ENCODE peak calls at places on chromosomes 4 and X, in six cellular contexts. One of them, this sample, is unnamed.

GRCh38 chr4:145816091-145816490 is 122.5 kb downstream of the ZNF827 start:
- DNase-seq in GM04504: no peak
- DNase-seq in GM23248: peak
- DNase-seq in fibroblast of pulmonary artery: no peak
- DNase-seq in fibroblast of the aortic adventitia: no peak
- DNase-seq in stimulated activated CD8-positive, alpha-beta memory T cell treated with anti-CD3 and anti-CD28 coated beads, Interleukin-7, amount 100 ng/mL, for 24 hours: no peak
- DNase-seq in this sample: no peak

GRCh38 chrX:17592117-17592516 is 145.2 kb upstream of the SCML1 start:
- DNase-seq in GM04504: no peak
- DNase-seq in GM23248: peak
- DNase-seq in fibroblast of pulmonary artery: peak
- DNase-seq in fibroblast of the aortic adventitia: no peak
- DNase-seq in stimulated activated CD8-positive, alpha-beta memory T cell treated with anti-CD3 and anti-CD28 coated beads, Interleukin-7, amount 100 ng/mL, for 24 hours: no peak
- DNase-seq in this sample: peak

GRCh38 chr4:82043081-82043808 is 330.5 kb downstream of the HNRNPD start:
- DNase-seq in GM04504: no peak
- DNase-seq in GM23248: peak
- DNase-seq in fibroblast of pulmonary artery: no peak
- DNase-seq in fibroblast of the aortic adventitia: no peak
- DNase-seq in stimulated activated CD8-positive, alpha-beta memory T cell treated with anti-CD3 and anti-CD28 coated beads, Interleukin-7, amount 100 ng/mL, for 24 hours: no peak
- DNase-seq in this sample: no peak

GRCh38 chr4:39051454-39051853 is 10.6 kb upstream of the KLHL5 start:
- DNase-seq in GM04504: no peak
- DNase-seq in GM23248: no peak
- DNase-seq in fibroblast of pulmonary artery: no peak
- DNase-seq in fibroblast of the aortic adventitia: no peak
- DNase-seq in stimulated activated CD8-positive, alpha-beta memory T cell treated with anti-CD3 and anti-CD28 coated beads, Interleukin-7, amount 100 ng/mL, for 24 hours: no peak
- DNase-seq in this sample: no peak

GRCh38 chr4:119729815-119730643 is 101.4 kb upstream of the PDE5A start:
- DNase-seq in GM04504: peak
- DNase-seq in GM23248: peak
- DNase-seq in fibroblast of pulmonary artery: peak
- DNase-seq in fibroblast of the aortic adventitia: peak
- DNase-seq in stimulated activated CD8-positive, alpha-beta memory T cell treated with anti-CD3 and anti-CD28 coated beads, Interleukin-7, amount 100 ng/mL, for 24 hours: no peak
- DNase-seq in this sample: peak

GRCh38 chrX:145394344-145394743 is 147.0 kb downstream of the SPANXN1 start:
- DNase-seq in GM04504: no peak
- DNase-seq in GM23248: no peak
- DNase-seq in fibroblast of pulmonary artery: no peak
- DNase-seq in fibroblast of the aortic adventitia: no peak
- DNase-seq in stimulated activated CD8-positive, alpha-beta memory T cell treated with anti-CD3 and anti-CD28 coated beads, Interleukin-7, amount 100 ng/mL, for 24 hours: no peak
- DNase-seq in this sample: no peak

GRCh38 chrX:24117288-24117687 is 32.2 kb upstream of the ZFX start:
- DNase-seq in GM04504: peak
- DNase-seq in GM23248: peak
- DNase-seq in fibroblast of pulmonary artery: peak
- DNase-seq in fibroblast of the aortic adventitia: peak
- DNase-seq in stimulated activated CD8-positive, alpha-beta memory T cell treated with anti-CD3 and anti-CD28 coated beads, Interleukin-7, amount 100 ng/mL, for 24 hours: no peak
- DNase-seq in this sample: peak

GRCh38 chr4:38964942-38965775 is 67.0 kb downstream of the TMEM156 start:
- DNase-seq in GM04504: no peak
- DNase-seq in GM23248: no peak
- DNase-seq in fibroblast of pulmonary artery: no peak
- DNase-seq in fibroblast of the aortic adventitia: no peak
- DNase-seq in stimulated activated CD8-positive, alpha-beta memory T cell treated with anti-CD3 and anti-CD28 coated beads, Interleukin-7, amount 100 ng/mL, for 24 hours: no peak
- DNase-seq in this sample: no peak

GRCh38 chr4:168486961-168487820 is 6.9 kb upstream of the DDX60L start:
- DNase-seq in GM04504: no peak
- DNase-seq in GM23248: peak
- DNase-seq in fibroblast of pulmonary artery: peak
- DNase-seq in fibroblast of the aortic adventitia: peak
- DNase-seq in stimulated activated CD8-positive, alpha-beta memory T cell treated with anti-CD3 and anti-CD28 coated beads, Interleukin-7, amount 100 ng/mL, for 24 hours: no peak
- DNase-seq in this sample: peak

GRCh38 chr4:61805979-61806378 is 605.9 kb downstream of the ADGRL3 start:
- DNase-seq in GM04504: no peak
- DNase-seq in GM23248: no peak
- DNase-seq in fibroblast of pulmonary artery: no peak
- DNase-seq in fibroblast of the aortic adventitia: no peak
- DNase-seq in stimulated activated CD8-positive, alpha-beta memory T cell treated with anti-CD3 and anti-CD28 coated beads, Interleukin-7, amount 100 ng/mL, for 24 hours: no peak
- DNase-seq in this sample: no peak

GRCh38 chr4:104912518-104912917 is 234.2 kb upstream of the TET2 start:
- DNase-seq in GM04504: no peak
- DNase-seq in GM23248: no peak
- DNase-seq in fibroblast of pulmonary artery: no peak
- DNase-seq in fibroblast of the aortic adventitia: no peak
- DNase-seq in stimulated activated CD8-positive, alpha-beta memory T cell treated with anti-CD3 and anti-CD28 coated beads, Interleukin-7, amount 100 ng/mL, for 24 hours: no peak
- DNase-seq in this sample: no peak

GRCh38 chrX:39595977-39596376 is 501.8 kb downstream of the BCOR start:
- DNase-seq in GM04504: no peak
- DNase-seq in GM23248: no peak
- DNase-seq in fibroblast of pulmonary artery: no peak
- DNase-seq in fibroblast of the aortic adventitia: no peak
- DNase-seq in stimulated activated CD8-positive, alpha-beta memory T cell treated with anti-CD3 and anti-CD28 coated beads, Interleukin-7, amount 100 ng/mL, for 24 hours: no peak
- DNase-seq in this sample: no peak

GRCh38 chr4:7769936-7770674 is 169.6 kb downstream of the AFAP1 start:
- DNase-seq in GM04504: no peak
- DNase-seq in GM23248: peak
- DNase-seq in fibroblast of pulmonary artery: peak
- DNase-seq in fibroblast of the aortic adventitia: no peak
- DNase-seq in stimulated activated CD8-positive, alpha-beta memory T cell treated with anti-CD3 and anti-CD28 coated beads, Interleukin-7, amount 100 ng/mL, for 24 hours: no peak
- DNase-seq in this sample: peak

GRCh38 chr4:109729563-109730293 is at the start of gene PLA2G12A:
- DNase-seq in GM04504: peak
- DNase-seq in GM23248: peak
- DNase-seq in fibroblast of pulmonary artery: peak
- DNase-seq in fibroblast of the aortic adventitia: peak
- DNase-seq in stimulated activated CD8-positive, alpha-beta memory T cell treated with anti-CD3 and anti-CD28 coated beads, Interleukin-7, amount 100 ng/mL, for 24 hours: peak
- DNase-seq in this sample: peak

GRCh38 chrX:11254417-11255109 is 38.6 kb upstream of the AMELX start:
- DNase-seq in GM04504: no peak
- DNase-seq in GM23248: no peak
- DNase-seq in fibroblast of pulmonary artery: no peak
- DNase-seq in fibroblast of the aortic adventitia: no peak
- DNase-seq in stimulated activated CD8-positive, alpha-beta memory T cell treated with anti-CD3 and anti-CD28 coated beads, Interleukin-7, amount 100 ng/mL, for 24 hours: no peak
- DNase-seq in this sample: no peak

GRCh38 chrX:41302293-41302868 is 31.6 kb upstream of the DDX3X start:
- DNase-seq in GM04504: no peak
- DNase-seq in GM23248: no peak
- DNase-seq in fibroblast of pulmonary artery: no peak
- DNase-seq in fibroblast of the aortic adventitia: no peak
- DNase-seq in stimulated activated CD8-positive, alpha-beta memory T cell treated with anti-CD3 and anti-CD28 coated beads, Interleukin-7, amount 100 ng/mL, for 24 hours: no peak
- DNase-seq in this sample: no peak

GRCh38 chrX:118324588-118324987 is 21.3 kb upstream of the WDR44 start:
- DNase-seq in GM04504: no peak
- DNase-seq in GM23248: no peak
- DNase-seq in fibroblast of pulmonary artery: no peak
- DNase-seq in fibroblast of the aortic adventitia: no peak
- DNase-seq in stimulated activated CD8-positive, alpha-beta memory T cell treated with anti-CD3 and anti-CD28 coated beads, Interleukin-7, amount 100 ng/mL, for 24 hours: no peak
- DNase-seq in this sample: no peak

GRCh38 chr4:113756005-113756410 is 5.5 kb downstream of the CAMK2D start:
- DNase-seq in GM04504: peak
- DNase-seq in GM23248: peak
- DNase-seq in fibroblast of pulmonary artery: peak
- DNase-seq in fibroblast of the aortic adventitia: peak
- DNase-seq in stimulated activated CD8-positive, alpha-beta memory T cell treated with anti-CD3 and anti-CD28 coated beads, Interleukin-7, amount 100 ng/mL, for 24 hours: no peak
- DNase-seq in this sample: peak

GRCh38 chr4:1752284-1753041 is 31.1 kb downstream of the TACC3 start:
- DNase-seq in GM04504: no peak
- DNase-seq in GM23248: no peak
- DNase-seq in fibroblast of pulmonary artery: peak
- DNase-seq in fibroblast of the aortic adventitia: no peak
- DNase-seq in stimulated activated CD8-positive, alpha-beta memory T cell treated with anti-CD3 and anti-CD28 coated beads, Interleukin-7, amount 100 ng/mL, for 24 hours: no peak
- DNase-seq in this sample: no peak

GRCh38 chr4:42690537-42690936 is 33.6 kb upstream of the ATP8A1 start:
- DNase-seq in GM04504: no peak
- DNase-seq in GM23248: no peak
- DNase-seq in fibroblast of pulmonary artery: no peak
- DNase-seq in fibroblast of the aortic adventitia: no peak
- DNase-seq in stimulated activated CD8-positive, alpha-beta memory T cell treated with anti-CD3 and anti-CD28 coated beads, Interleukin-7, amount 100 ng/mL, for 24 hours: no peak
- DNase-seq in this sample: no peak

GRCh38 chr4:185138161-185138560 is 4.9 kb upstream of the SLC25A4 start:
- DNase-seq in GM04504: no peak
- DNase-seq in GM23248: no peak
- DNase-seq in fibroblast of pulmonary artery: no peak
- DNase-seq in fibroblast of the aortic adventitia: no peak
- DNase-seq in stimulated activated CD8-positive, alpha-beta memory T cell treated with anti-CD3 and anti-CD28 coated beads, Interleukin-7, amount 100 ng/mL, for 24 hours: no peak
- DNase-seq in this sample: no peak

GRCh38 chrX:14030248-14030592 is 528 bp upstream of the GEMIN8 start:
- DNase-seq in GM04504: no peak
- DNase-seq in GM23248: peak
- DNase-seq in fibroblast of pulmonary artery: peak
- DNase-seq in fibroblast of the aortic adventitia: peak
- DNase-seq in stimulated activated CD8-positive, alpha-beta memory T cell treated with anti-CD3 and anti-CD28 coated beads, Interleukin-7, amount 100 ng/mL, for 24 hours: no peak
- DNase-seq in this sample: peak

GRCh38 chrX:48530736-48531135 is 8.8 kb upstream of the TBC1D25 start:
- DNase-seq in GM04504: no peak
- DNase-seq in GM23248: peak
- DNase-seq in fibroblast of pulmonary artery: no peak
- DNase-seq in fibroblast of the aortic adventitia: peak
- DNase-seq in stimulated activated CD8-positive, alpha-beta memory T cell treated with anti-CD3 and anti-CD28 coated beads, Interleukin-7, amount 100 ng/mL, for 24 hours: no peak
- DNase-seq in this sample: no peak

GRCh38 chr4:74944354-74944793 is 11.5 kb downstream of the PARM1 start:
- DNase-seq in GM04504: no peak
- DNase-seq in GM23248: no peak
- DNase-seq in fibroblast of pulmonary artery: no peak
- DNase-seq in fibroblast of the aortic adventitia: no peak
- DNase-seq in stimulated activated CD8-positive, alpha-beta memory T cell treated with anti-CD3 and anti-CD28 coated beads, Interleukin-7, amount 100 ng/mL, for 24 hours: no peak
- DNase-seq in this sample: no peak

GRCh38 chr4:147207941-147208340 is 262.3 kb upstream of the TTC29 start:
- DNase-seq in GM04504: no peak
- DNase-seq in GM23248: no peak
- DNase-seq in fibroblast of pulmonary artery: no peak
- DNase-seq in fibroblast of the aortic adventitia: peak
- DNase-seq in stimulated activated CD8-positive, alpha-beta memory T cell treated with anti-CD3 and anti-CD28 coated beads, Interleukin-7, amount 100 ng/mL, for 24 hours: no peak
- DNase-seq in this sample: peak

GRCh38 chrX:137684591-137684990 is 118.7 kb downstream of the ZIC3 start:
- DNase-seq in GM04504: no peak
- DNase-seq in GM23248: no peak
- DNase-seq in fibroblast of pulmonary artery: no peak
- DNase-seq in fibroblast of the aortic adventitia: no peak
- DNase-seq in stimulated activated CD8-positive, alpha-beta memory T cell treated with anti-CD3 and anti-CD28 coated beads, Interleukin-7, amount 100 ng/mL, for 24 hours: no peak
- DNase-seq in this sample: no peak

GRCh38 chr4:174069848-174070330 is 213.6 kb downstream of the FBXO8 start:
- DNase-seq in GM04504: no peak
- DNase-seq in GM23248: no peak
- DNase-seq in fibroblast of pulmonary artery: no peak
- DNase-seq in fibroblast of the aortic adventitia: no peak
- DNase-seq in stimulated activated CD8-positive, alpha-beta memory T cell treated with anti-CD3 and anti-CD28 coated beads, Interleukin-7, amount 100 ng/mL, for 24 hours: no peak
- DNase-seq in this sample: no peak

GRCh38 chrX:154784149-154784985 is 20.9 kb downstream of the MPP1 start:
- DNase-seq in GM04504: no peak
- DNase-seq in GM23248: no peak
- DNase-seq in fibroblast of pulmonary artery: no peak
- DNase-seq in fibroblast of the aortic adventitia: no peak
- DNase-seq in stimulated activated CD8-positive, alpha-beta memory T cell treated with anti-CD3 and anti-CD28 coated beads, Interleukin-7, amount 100 ng/mL, for 24 hours: no peak
- DNase-seq in this sample: no peak

GRCh38 chrX:134692990-134693389 is 34.7 kb upstream of the PLAC1 start:
- DNase-seq in GM04504: peak
- DNase-seq in GM23248: peak
- DNase-seq in fibroblast of pulmonary artery: peak
- DNase-seq in fibroblast of the aortic adventitia: peak
- DNase-seq in stimulated activated CD8-positive, alpha-beta memory T cell treated with anti-CD3 and anti-CD28 coated beads, Interleukin-7, amount 100 ng/mL, for 24 hours: no peak
- DNase-seq in this sample: no peak

GRCh38 chr4:121642292-121642691 is 54.5 kb downstream of the ANXA5 start:
- DNase-seq in GM04504: no peak
- DNase-seq in GM23248: no peak
- DNase-seq in fibroblast of pulmonary artery: no peak
- DNase-seq in fibroblast of the aortic adventitia: peak
- DNase-seq in stimulated activated CD8-positive, alpha-beta memory T cell treated with anti-CD3 and anti-CD28 coated beads, Interleukin-7, amount 100 ng/mL, for 24 hours: no peak
- DNase-seq in this sample: no peak

GRCh38 chr4:183291070-183291469 is 29.0 kb downstream of the CLDN22 start:
- DNase-seq in GM04504: no peak
- DNase-seq in GM23248: no peak
- DNase-seq in fibroblast of pulmonary artery: no peak
- DNase-seq in fibroblast of the aortic adventitia: no peak
- DNase-seq in stimulated activated CD8-positive, alpha-beta memory T cell treated with anti-CD3 and anti-CD28 coated beads, Interleukin-7, amount 100 ng/mL, for 24 hours: no peak
- DNase-seq in this sample: no peak

GRCh38 chr4:830776-831482 is 5.0 kb upstream of the CPLX1 start:
- DNase-seq in GM04504: no peak
- DNase-seq in GM23248: no peak
- DNase-seq in fibroblast of pulmonary artery: no peak
- DNase-seq in fibroblast of the aortic adventitia: no peak
- DNase-seq in stimulated activated CD8-positive, alpha-beta memory T cell treated with anti-CD3 and anti-CD28 coated beads, Interleukin-7, amount 100 ng/mL, for 24 hours: no peak
- DNase-seq in this sample: no peak

GRCh38 chr4:39533541-39533940 is 6.3 kb upstream of the UGDH start:
- DNase-seq in GM04504: no peak
- DNase-seq in GM23248: no peak
- DNase-seq in fibroblast of pulmonary artery: no peak
- DNase-seq in fibroblast of the aortic adventitia: no peak
- DNase-seq in stimulated activated CD8-positive, alpha-beta memory T cell treated with anti-CD3 and anti-CD28 coated beads, Interleukin-7, amount 100 ng/mL, for 24 hours: no peak
- DNase-seq in this sample: no peak

GRCh38 chr4:37989398-37990260 is 29.4 kb downstream of the PTTG2 start:
- DNase-seq in GM04504: no peak
- DNase-seq in GM23248: no peak
- DNase-seq in fibroblast of pulmonary artery: no peak
- DNase-seq in fibroblast of the aortic adventitia: no peak
- DNase-seq in stimulated activated CD8-positive, alpha-beta memory T cell treated with anti-CD3 and anti-CD28 coated beads, Interleukin-7, amount 100 ng/mL, for 24 hours: no peak
- DNase-seq in this sample: no peak

GRCh38 chr4:33941854-33942253 is 2302.5 kb downstream of the ARAP2 start:
- DNase-seq in GM04504: no peak
- DNase-seq in GM23248: no peak
- DNase-seq in fibroblast of pulmonary artery: no peak
- DNase-seq in fibroblast of the aortic adventitia: no peak
- DNase-seq in stimulated activated CD8-positive, alpha-beta memory T cell treated with anti-CD3 and anti-CD28 coated beads, Interleukin-7, amount 100 ng/mL, for 24 hours: no peak
- DNase-seq in this sample: peak

GRCh38 chr4:88320780-88321373 is 36.5 kb upstream of the PPM1K start:
- DNase-seq in GM04504: no peak
- DNase-seq in GM23248: peak
- DNase-seq in fibroblast of pulmonary artery: peak
- DNase-seq in fibroblast of the aortic adventitia: peak
- DNase-seq in stimulated activated CD8-positive, alpha-beta memory T cell treated with anti-CD3 and anti-CD28 coated beads, Interleukin-7, amount 100 ng/mL, for 24 hours: no peak
- DNase-seq in this sample: peak

This sample was measured in adipocyte.